ENCODE peak calls at places on chromosomes 2 and 18, in four cellular contexts. B is CD8-positive, alpha-beta memory T cell; J is body of pancreas; I is CD8-positive, alpha-beta T cell. X is an unnamed sample.

GRCh38 chr18:65725421-65726050 is 25.3 kb upstream of the CDH7 start:
- DNase-seq in J (peak), I (no peak), B (no peak), X (peak)

GRCh38 chr2:96431319-96431718 is 73.8 kb downstream of the NEURL3 start:
- DNase-seq in B (no peak), J (peak), I (no peak), X (no peak)

GRCh38 chr2:85541753-85542457 is 2.9 kb downstream of the MAT2A start:
- DNase-seq in B (no peak), I (no peak), J (peak), X (no peak)

GRCh38 chr18:80148316-80149199 is 39.5 kb downstream of the ADNP2 start:
- DNase-seq in I (no peak), B (no peak), J (peak), X (no peak)

GRCh38 chr18:76955529-76956170 is 133.3 kb downstream of the ZNF236 start:
- DNase-seq in J (peak), B (no peak), I (no peak), X (no peak)

GRCh38 chr2:7358865-7359264 is 441.7 kb downstream of the RNF144A start:
- DNase-seq in I (no peak), B (no peak), J (no peak), X (no peak)

GRCh38 chr2:100140582-100140981 is 1.8 kb downstream of the AFF3 start:
- DNase-seq in B (no peak), I (no peak), J (no peak), X (no peak)

GRCh38 chr18:36035253-36035652 is 32.1 kb downstream of the RPRD1A start:
- DNase-seq in I (no peak), B (no peak), J (no peak), X (no peak)

GRCh38 chr2:176283669-176284068 is 14.4 kb downstream of the MTX2 start:
- DNase-seq in B (no peak), I (no peak), J (no peak), X (no peak)

GRCh38 chr18:68764016-68764415 is 33.9 kb upstream of the CCDC102B start:
- DNase-seq in I (no peak), B (no peak), J (no peak), X (no peak)

GRCh38 chr2:197915548-197916265 is 111.3 kb downstream of the PLCL1 start:
- DNase-seq in J (no peak), I (no peak), B (no peak), X (no peak)

GRCh38 chr18:12041561-12041960 is 52.1 kb upstream of the ANKRD62 start:
- DNase-seq in J (no peak), I (no peak), B (no peak), X (no peak)

GRCh38 chr2:242075683-242076082 is 206.2 kb downstream of the RTP5 start:
- DNase-seq in J (no peak), I (no peak), B (no peak), X (no peak)

GRCh38 chr2:9407363-9407811 is 15.9 kb downstream of the ITGB1BP1 start:
- DNase-seq in J (no peak), B (no peak), I (no peak), X (no peak)

GRCh38 chr2:71555798-71556454 is 102.6 kb downstream of the DYSF start:
- DNase-seq in I (no peak), B (no peak), J (peak), X (no peak)

GRCh38 chr2:104856086-104856972 is 2.4 kb downstream of the POU3F3 start:
- DNase-seq in I (no peak), B (no peak), J (no peak), X (no peak)

GRCh38 chr2:151085101-151085640 is 176.5 kb downstream of the RBM43 start:
- DNase-seq in I (no peak), B (no peak), J (no peak), X (no peak)

GRCh38 chr2:9753276-9753600 is 90.0 kb upstream of the TAF1B start:
- DNase-seq in I (peak), J (peak), B (no peak), X (no peak)

GRCh38 chr2:105584437-105585010 is 160.2 kb upstream of the NCK2 start:
- DNase-seq in B (no peak), J (no peak), I (no peak), X (no peak)

DNA sequence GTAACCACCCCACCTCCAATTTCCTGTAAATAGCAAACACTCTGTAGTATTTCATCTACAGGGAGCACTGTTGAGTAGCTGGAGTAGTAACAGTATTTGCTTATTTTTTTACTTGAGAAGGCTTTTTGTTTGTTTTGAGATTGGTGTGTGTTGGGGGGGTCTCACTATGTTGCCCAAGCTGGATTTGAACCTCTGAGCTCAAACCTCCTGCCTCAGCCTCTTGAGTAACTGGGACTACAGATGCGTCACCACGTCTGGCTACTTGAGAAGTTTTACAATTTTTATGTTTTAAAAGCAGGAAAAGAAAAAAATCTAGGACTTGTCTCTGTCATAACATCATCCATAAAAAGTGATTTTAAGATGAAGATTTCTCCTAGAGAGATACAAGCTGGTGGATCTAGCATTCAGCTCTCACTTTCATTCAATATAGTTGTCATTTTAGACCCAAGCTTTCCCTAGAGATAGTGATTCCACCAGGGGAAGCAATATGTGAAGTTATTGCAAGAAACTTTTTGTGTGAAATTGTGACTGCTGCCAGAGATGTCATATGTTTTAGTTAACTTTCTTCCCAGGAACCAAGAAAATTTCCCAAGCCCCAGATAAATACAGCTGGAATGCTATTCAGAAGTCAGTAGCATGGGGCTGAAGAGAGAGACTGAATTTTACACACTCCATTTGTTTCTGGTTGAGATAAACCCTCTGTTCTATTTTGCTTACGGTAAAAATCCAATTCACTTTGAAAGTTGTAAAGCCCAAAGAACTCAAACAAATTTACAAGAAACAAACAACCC is 60.2 kb upstream of the MAP4K3 start:
- DNase-seq in J (peak), B (no peak), I (no peak), X (no peak)
- H3K27ac ChIP-seq in J (peak), B (no peak), I (no peak), X (no peak)

DNA sequence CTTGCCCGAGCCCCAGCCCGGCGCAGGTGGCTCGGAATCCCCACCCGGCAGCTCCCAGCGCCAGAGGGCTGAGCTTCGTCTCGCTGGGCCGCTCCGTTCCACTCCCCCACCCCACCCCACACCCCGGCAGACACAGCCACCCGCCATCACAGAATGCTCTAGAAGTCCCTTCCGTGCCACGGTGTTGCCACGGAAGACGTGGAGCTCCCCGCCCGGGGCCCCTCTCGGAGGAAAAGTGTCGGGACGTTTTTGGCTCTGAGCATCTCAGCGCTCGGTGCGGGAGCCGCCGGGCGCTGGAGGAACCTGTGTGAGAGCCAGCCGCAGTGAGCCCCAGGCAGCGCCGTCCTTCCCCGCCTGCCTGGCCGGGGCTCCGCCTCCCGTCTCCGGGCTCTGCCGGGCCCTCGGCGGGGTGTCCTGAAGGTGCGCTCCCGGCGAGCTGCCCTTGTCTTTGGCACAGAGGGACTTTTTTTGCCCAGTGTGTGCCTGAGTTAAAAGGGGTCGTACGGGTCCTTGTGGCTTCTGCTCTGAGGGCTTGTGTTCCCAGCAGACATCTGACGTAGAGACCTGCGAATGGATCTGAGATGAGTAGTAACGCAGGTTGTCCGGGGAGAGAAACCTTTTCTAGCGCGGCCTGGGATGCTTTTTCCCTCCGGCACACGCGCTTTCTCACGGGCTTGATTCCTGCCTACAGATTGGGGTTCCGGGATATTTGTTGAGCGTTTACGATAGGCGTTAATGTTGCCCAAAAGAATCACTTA is 1.8 kb downstream of the ZCCHC2 start:
- DNase-seq in B (peak), J (peak), I (peak), X (peak)
- H3K27ac ChIP-seq in B (peak), J (peak), I (peak), X (peak)

GRCh38 chr2:47165001-47165555 is 10.0 kb upstream of the STPG4 start:
- DNase-seq in J (no peak), B (no peak), I (no peak), X (no peak)
- H3K27ac ChIP-seq in J (no peak), B (no peak), I (no peak), X (no peak)

GRCh38 chr18:49730951-49731391 is 82.4 kb downstream of the ACAA2 start:
- DNase-seq in J (no peak), I (no peak), B (no peak), X (no peak)

GRCh38 chr18:49731421-49731841 is 81.9 kb downstream of the ACAA2 start:
- DNase-seq in J (no peak), I (no peak), B (no peak), X (no peak)

GRCh38 chr18:49733321-49733720 is 80.0 kb downstream of the ACAA2 start:
- DNase-seq in B (no peak), I (no peak), J (no peak), X (no peak)

GRCh38 chr18:49733896-49734585 is 79.3 kb downstream of the ACAA2 start:
- DNase-seq in B (no peak), J (no peak), I (no peak), X (no peak)

DNA sequence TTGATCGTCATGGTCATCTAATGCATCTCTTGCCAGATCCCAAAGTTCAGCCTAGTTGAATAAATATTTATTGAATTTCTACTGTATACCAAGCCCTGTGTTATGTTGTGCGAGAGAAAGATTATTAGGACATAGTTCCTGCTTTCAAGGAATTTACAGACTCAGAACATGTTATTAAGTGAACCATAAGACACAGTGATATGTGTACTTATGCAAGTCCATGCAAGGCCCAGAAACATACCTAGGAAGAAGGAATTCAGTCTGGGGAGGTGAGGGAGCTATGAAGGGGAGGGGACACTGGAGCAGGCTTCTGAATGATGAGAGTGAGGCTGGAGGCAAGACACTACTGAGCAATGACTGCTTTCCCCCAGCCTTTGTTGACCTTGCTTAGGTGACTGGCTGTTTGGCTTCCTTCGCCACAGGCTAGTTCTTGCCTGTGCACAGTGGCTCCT is 81.4 kb downstream of the ACAA2 start:
- DNase-seq in B (no peak), I (no peak), J (peak), X (no peak)
- H3K27ac ChIP-seq in B (no peak), I (no peak), J (no peak), X (no peak)